ENCODE peak calls at places on chromosomes 3 and 15, in six cellular contexts. L, Z, U, R, V and H are unnamed samples.

GRCh38 chr3:5014431-5014830 is 35.2 kb downstream of the BHLHE40 start:
- DNase-seq in V (no peak), Z (no peak), L (no peak), U (no peak), R (no peak), H (no peak)

GRCh38 chr3:140545756-140546155 is 132.1 kb upstream of the TRIM42 start:
- DNase-seq in L (no peak), R (no peak), U (no peak), Z (no peak), V (no peak), H (peak)

GRCh38 chr3:8595252-8595934 is 49.2 kb downstream of the SSUH2 start:
- DNase-seq in L (no peak), R (no peak), Z (no peak), V (no peak), U (no peak), H (no peak)

GRCh38 chr15:44712108-44713005 is 1.0 kb downstream of the B2M start:
- DNase-seq in V (peak), Z (no peak), U (peak), R (peak), L (peak), H (peak)

GRCh38 chr3:12004741-12005513 is 739 bp downstream of the SYN2 start:
- DNase-seq in Z (no peak), R (no peak), U (no peak), V (peak), L (no peak), H (no peak)

GRCh38 chr15:40567111-40567510 is 2.0 kb upstream of the RPUSD2 start:
- DNase-seq in R (no peak), Z (no peak), U (no peak), L (no peak), V (no peak), H (peak)

GRCh38 chr3:134804508-134805480 is 9.7 kb downstream of the EPHB1 start:
- DNase-seq in V (no peak), Z (no peak), R (peak), U (no peak), L (no peak), H (no peak)

GRCh38 chr15:66621491-66622467 is 56.0 kb upstream of the LCTL start:
- DNase-seq in V (no peak), R (peak), L (no peak), U (no peak), Z (no peak), H (no peak)

GRCh38 chr3:193768069-193768391 is 175.0 kb downstream of the OPA1 start:
- DNase-seq in U (peak), R (no peak), V (no peak), L (peak), Z (no peak), H (no peak)

GRCh38 chr3:171049831-171050444 is 23.4 kb upstream of the SLC2A2 start:
- DNase-seq in Z (peak), U (peak), V (no peak), R (peak), L (peak), H (peak)

GRCh38 chr3:126267976-126268615 is 87.7 kb upstream of the ALDH1L1 start:
- DNase-seq in L (no peak), R (no peak), U (no peak), V (no peak), Z (no peak), H (no peak)

GRCh38 chr3:160566499-160566898 is 1.1 kb upstream of the KPNA4 start:
- DNase-seq in Z (no peak), V (no peak), U (no peak), L (no peak), R (no peak), H (no peak)

GRCh38 chr3:160564949-160565441 is 376 bp downstream of the KPNA4 start:
- DNase-seq in U (peak), L (peak), R (peak), V (no peak), Z (no peak), H (peak)

GRCh38 chr3:160565442-160566403 is at the start of gene KPNA4:
- DNase-seq in L (peak), R (peak), V (peak), U (peak), Z (peak), H (peak)

GRCh38 chr3:160562952-160563351 is 2.4 kb downstream of the KPNA4 start:
- DNase-seq in V (no peak), U (no peak), R (no peak), L (no peak), Z (no peak), H (no peak)

DNA sequence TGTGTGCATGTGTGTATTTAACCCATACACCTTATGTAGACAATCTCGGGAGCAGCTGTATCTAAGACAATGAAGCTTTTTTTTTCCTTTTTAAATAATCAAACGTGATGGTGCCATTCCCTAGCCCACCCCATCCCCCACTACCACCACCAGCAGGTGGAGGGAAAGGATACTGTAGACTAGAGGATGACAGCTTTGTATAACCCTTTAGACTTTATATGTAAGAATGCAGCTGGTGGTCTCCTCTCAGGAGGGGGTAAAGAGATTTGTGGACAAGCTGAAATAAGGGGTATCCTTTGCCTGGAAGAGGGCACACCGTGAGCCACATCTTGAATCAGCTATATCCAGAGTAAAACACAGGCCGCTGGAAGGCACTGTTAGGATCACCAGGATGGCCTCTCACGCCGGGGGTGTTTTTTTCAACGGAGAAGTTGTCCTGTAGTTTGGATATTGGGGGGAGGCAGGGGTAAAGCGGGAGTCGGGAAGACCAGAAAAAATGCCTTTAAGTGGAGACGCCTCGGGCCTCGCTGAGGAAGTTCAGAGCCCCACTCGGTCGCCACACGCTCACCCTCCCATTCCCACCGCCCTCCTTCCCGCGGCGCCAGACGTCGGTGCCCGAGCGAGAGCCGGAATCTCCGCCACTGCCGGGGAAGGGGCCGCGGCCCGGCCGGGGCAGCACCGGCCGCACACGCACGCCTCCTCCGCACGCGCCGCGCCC is 1.0 kb downstream of the KPNA4 start:
- DNase-seq in V (no peak), R (peak), U (no peak), Z (no peak), L (no peak), H (peak)
- TF ChIP-seq CTCF in V (no peak), R (no peak), U (peak), Z (no peak), L (no peak), H (no peak)

DNA sequence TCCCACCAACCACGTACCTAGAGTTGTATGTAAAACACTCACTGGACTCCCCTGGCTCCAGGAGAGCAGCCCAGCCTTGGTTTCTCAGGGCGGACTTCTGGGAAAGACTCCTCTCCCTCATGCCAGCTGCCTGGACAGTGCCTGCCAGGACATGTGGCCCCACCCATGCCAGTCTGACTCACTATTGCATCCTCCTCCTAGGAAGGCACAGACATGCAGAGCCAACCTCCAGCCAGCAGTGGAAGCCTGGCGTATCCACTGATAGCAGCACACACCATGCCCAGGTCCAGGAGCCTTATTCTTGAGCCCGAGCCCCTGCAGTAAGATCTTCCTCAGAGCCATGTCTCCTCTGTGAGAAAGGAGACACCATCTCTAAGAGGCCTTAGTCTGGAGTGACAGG is 8.6 kb downstream of the PKM start:
- DNase-seq in U (peak), R (no peak), V (no peak), Z (no peak), L (no peak), H (no peak)
- H3K4me3 ChIP-seq in U (no peak), R (no peak), V (no peak), Z (peak), L (no peak), H (no peak)

DNA sequence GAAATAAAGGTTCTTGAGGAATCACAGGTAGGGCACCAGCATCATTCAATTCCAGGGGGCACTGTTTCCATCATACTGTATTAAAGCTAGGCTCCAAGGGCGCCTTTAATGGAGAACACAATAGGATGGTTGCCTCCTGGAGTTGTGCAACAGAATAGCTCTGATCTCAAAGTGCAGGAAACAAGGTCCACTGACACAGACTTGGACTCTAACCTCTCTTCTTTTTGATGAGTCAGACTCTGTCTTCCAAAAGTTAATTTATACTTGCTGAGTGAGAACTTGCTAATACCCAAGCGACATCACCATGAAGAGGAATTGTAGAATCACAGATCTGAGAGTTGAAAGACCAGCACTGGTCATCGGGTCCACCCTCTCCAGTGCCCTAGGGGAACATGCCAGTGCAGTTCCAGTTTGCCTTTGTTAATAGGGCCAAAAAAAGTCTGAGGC is 94.4 kb upstream of the PHLDB2 start:
- DNase-seq in V (no peak), L (peak), R (no peak), U (peak), Z (no peak), H (no peak)
- TF ChIP-seq CTCF in V (no peak), L (peak), R (no peak), U (no peak), Z (no peak), H (no peak)

GRCh38 chr15:88727439-88727838 is 75.8 kb upstream of the ACAN start:
- DNase-seq in V (no peak), Z (no peak), U (no peak), L (no peak), R (no peak), H (no peak)

GRCh38 chr15:88725305-88726220 is 77.7 kb upstream of the ACAN start:
- DNase-seq in Z (no peak), V (no peak), L (no peak), R (no peak), U (no peak), H (no peak)

GRCh38 chr15:88730751-88731150 is 72.5 kb upstream of the ACAN start:
- DNase-seq in L (no peak), V (no peak), Z (no peak), U (no peak), R (no peak), H (no peak)

GRCh38 chr15:88735212-88735611 is 68.0 kb upstream of the ACAN start:
- DNase-seq in U (no peak), R (no peak), V (no peak), Z (no peak), L (no peak), H (no peak)

DNA sequence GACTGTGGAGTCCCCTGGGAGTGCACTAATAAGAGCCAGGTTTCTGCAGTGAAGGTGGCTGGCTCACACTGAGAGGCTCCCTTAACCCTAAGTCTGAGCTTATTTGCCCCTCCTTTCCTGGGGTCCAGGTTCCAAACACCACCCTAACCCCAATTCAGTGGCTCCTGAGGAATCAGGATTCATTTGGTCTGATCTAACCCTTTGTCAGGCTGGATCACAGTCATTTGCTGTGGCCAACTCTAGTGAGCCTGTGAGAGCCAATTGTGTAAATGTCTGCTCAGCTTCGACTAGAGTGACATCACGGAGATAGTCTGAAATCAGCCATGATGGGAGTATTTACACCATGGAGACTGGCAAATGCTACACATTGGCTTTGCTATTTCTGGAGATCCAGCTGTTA is 73.7 kb upstream of the ACAN start:
- DNase-seq in Z (no peak), V (no peak), R (no peak), L (no peak), U (no peak), H (no peak)
- H3K4me3 ChIP-seq in Z (no peak), V (no peak), R (no peak), L (no peak), U (no peak), H (no peak)